ENCODE peak calls at places on chromosome 9, in seven cellular contexts. M is HepG2, F is HCT116, O is Panc1, G is GM23338, V is upper lobe of left lung, S is K562. A is an unnamed sample.

GRCh38 chr9:126376311-126376902 is 49.8 kb downstream of the MVB12B start:
- ATAC-seq in M (peak), F (no peak), O (no peak), G (peak), V (peak), S (no peak), A (peak)

GRCh38 chr9:111399772-111400563 is 69.9 kb upstream of the OR2K2 start:
- ATAC-seq in M (peak), F (peak), O (peak), G (peak), V (peak), S (peak), A (no peak)

GRCh38 chr9:673966-674526 is 167.5 kb upstream of the DMRT1 start:
- ATAC-seq in M (peak), F (no peak), O (no peak), G (peak), V (no peak), S (no peak), A (no peak)

GRCh38 chr9:127554966-127555829 is 56.9 kb upstream of the STXBP1 start:
- ATAC-seq in M (no peak), F (peak), O (no peak), G (peak), V (no peak), S (no peak), A (no peak)

GRCh38 chr9:112842555-112842954 is 48.1 kb downstream of the SLC46A2 start:
- ATAC-seq in M (no peak), F (no peak), O (no peak), G (no peak), V (no peak), S (no peak), A (no peak)

GRCh38 chr9:137174722-137175293 is 3.0 kb upstream of the TMEM210 start:
- ATAC-seq in M (no peak), F (no peak), O (no peak), G (peak), V (no peak), S (peak), A (no peak)

GRCh38 chr9:88672874-88673695 is 138.1 kb downstream of the NXNL2 start:
- ATAC-seq in M (peak), F (no peak), O (no peak), G (peak), V (peak), S (no peak), A (no peak)

GRCh38 chr9:136617746-136618577 is 44.8 kb upstream of the EGFL7 start:
- ATAC-seq in M (no peak), F (no peak), O (no peak), G (no peak), V (no peak), S (no peak), A (no peak)

GRCh38 chr9:136550439-136551085 is 4.7 kb upstream of the NOTCH1 start:
- ATAC-seq in M (no peak), F (no peak), O (no peak), G (peak), V (no peak), S (no peak), A (no peak)

GRCh38 chr9:106479679-106480078 is 383.3 kb upstream of the ZNF462 start:
- ATAC-seq in M (no peak), F (no peak), O (no peak), G (no peak), V (no peak), S (no peak), A (no peak)

GRCh38 chr9:86893811-86894490 is 53.4 kb downstream of the GAS1 start:
- ATAC-seq in M (no peak), F (no peak), O (no peak), G (peak), V (no peak), S (no peak), A (no peak)

GRCh38 chr9:69936427-69936826 is 107.2 kb upstream of the MAMDC2 start:
- ATAC-seq in M (no peak), F (peak), O (no peak), G (no peak), V (no peak), S (peak), A (no peak)

GRCh38 chr9:16689352-16689938 is 181.0 kb downstream of the BNC2 start:
- ATAC-seq in M (no peak), F (no peak), O (no peak), G (peak), V (no peak), S (no peak), A (no peak)

GRCh38 chr9:75683591-75683990 is 206.9 kb upstream of the PCSK5 start:
- ATAC-seq in M (no peak), F (no peak), O (no peak), G (no peak), V (no peak), S (no peak), A (no peak)

GRCh38 chr9:14994738-14995137 is 84.5 kb upstream of the FREM1 start:
- ATAC-seq in M (no peak), F (no peak), O (no peak), G (no peak), V (no peak), S (no peak), A (no peak)

GRCh38 chr9:132042324-132042723 is 37.3 kb downstream of the MED27 start:
- ATAC-seq in M (no peak), F (peak), O (peak), G (no peak), V (no peak), S (peak), A (no peak)

GRCh38 chr9:98833090-98833956 is 25.9 kb downstream of the GALNT12 start:
- ATAC-seq in M (no peak), F (no peak), O (no peak), G (no peak), V (peak), S (peak), A (no peak)

GRCh38 chr9:12415361-12415760 is 277.8 kb upstream of the TYRP1 start:
- ATAC-seq in M (no peak), F (no peak), O (no peak), G (no peak), V (no peak), S (no peak), A (no peak)

GRCh38 chr9:5459289-5459829 is 9.0 kb downstream of the CD274 start:
- ATAC-seq in M (no peak), F (no peak), O (no peak), G (peak), V (no peak), S (no peak), A (no peak)

GRCh38 chr9:130962418-130963316 is 23.6 kb upstream of the FIBCD1 start:
- ATAC-seq in M (no peak), F (peak), O (peak), G (no peak), V (no peak), S (peak), A (peak)

GRCh38 chr9:130938652-130939404 is at the start of gene FIBCD1:
- ATAC-seq in M (peak), F (peak), O (peak), G (peak), V (no peak), S (peak), A (no peak)

GRCh38 chr9:129641751-129642585 is at the start of gene ASB6:
- ATAC-seq in M (peak), F (peak), O (peak), G (peak), V (peak), S (peak), A (peak)
- TF ChIP-seq POLR2AphosphoS5 in M (peak), F (peak), O (peak), G (peak), V (peak), S (peak), A (peak)

GRCh38 chr9:129886226-129887174 is 51.2 kb downstream of the USP20 start:
- ATAC-seq in M (no peak), F (no peak), O (no peak), G (no peak), V (no peak), S (peak), A (no peak)

GRCh38 chr9:129885018-129885669 is 49.9 kb downstream of the USP20 start:
- ATAC-seq in M (peak), F (peak), O (peak), G (peak), V (peak), S (peak), A (peak)

GRCh38 chr9:129885670-129886106 is 50.4 kb downstream of the USP20 start:
- ATAC-seq in M (peak), F (peak), O (peak), G (peak), V (peak), S (peak), A (peak)

GRCh38 chr9:129881547-129882324 is 46.5 kb downstream of the USP20 start:
- ATAC-seq in M (no peak), F (no peak), O (no peak), G (no peak), V (no peak), S (peak), A (no peak)

DNA sequence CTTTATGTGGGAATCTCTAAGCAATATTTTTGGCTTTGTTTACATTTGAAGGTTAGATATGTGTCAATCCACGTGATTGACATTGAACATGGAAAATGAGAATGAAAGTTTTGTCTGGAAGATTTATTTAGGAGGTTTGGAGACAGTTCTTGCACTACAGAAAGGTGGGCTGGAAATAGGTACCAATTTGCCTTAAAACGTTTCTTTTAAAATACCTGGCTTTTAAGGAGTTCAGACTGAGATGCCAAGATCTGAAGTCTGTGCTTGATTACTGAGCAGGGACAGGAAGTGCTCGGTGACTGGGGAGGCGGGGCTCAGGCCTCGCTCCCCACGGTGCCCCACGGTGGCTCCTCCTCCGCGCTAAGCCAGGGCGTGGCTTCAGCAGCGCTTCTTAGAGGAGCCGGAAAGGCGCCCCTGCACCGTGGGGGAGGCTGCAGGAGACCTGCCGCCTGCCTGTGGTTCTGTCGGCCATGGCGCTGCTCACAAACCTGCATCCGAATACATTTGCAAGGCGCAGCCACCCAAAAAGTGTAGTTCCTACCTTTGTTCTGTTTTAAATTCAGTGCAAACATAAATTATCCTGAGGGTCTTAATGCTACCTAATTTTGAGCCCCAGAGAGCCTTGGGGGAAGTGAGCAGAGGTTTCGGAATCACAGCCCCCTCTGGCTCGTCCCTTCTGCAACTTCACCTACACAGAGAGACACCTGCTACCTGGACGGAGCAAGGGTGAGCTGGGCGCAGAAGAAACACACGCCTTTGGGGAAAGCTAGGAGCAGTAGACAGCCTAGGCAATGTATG is 49.2 kb downstream of the USP20 start:
- ATAC-seq in M (peak), F (peak), O (peak), G (peak), V (peak), S (peak), A (peak)
- TF ChIP-seq POLR2AphosphoS5 in M (peak), F (peak), O (no peak), G (peak), V (peak), S (no peak), A (peak)

DNA sequence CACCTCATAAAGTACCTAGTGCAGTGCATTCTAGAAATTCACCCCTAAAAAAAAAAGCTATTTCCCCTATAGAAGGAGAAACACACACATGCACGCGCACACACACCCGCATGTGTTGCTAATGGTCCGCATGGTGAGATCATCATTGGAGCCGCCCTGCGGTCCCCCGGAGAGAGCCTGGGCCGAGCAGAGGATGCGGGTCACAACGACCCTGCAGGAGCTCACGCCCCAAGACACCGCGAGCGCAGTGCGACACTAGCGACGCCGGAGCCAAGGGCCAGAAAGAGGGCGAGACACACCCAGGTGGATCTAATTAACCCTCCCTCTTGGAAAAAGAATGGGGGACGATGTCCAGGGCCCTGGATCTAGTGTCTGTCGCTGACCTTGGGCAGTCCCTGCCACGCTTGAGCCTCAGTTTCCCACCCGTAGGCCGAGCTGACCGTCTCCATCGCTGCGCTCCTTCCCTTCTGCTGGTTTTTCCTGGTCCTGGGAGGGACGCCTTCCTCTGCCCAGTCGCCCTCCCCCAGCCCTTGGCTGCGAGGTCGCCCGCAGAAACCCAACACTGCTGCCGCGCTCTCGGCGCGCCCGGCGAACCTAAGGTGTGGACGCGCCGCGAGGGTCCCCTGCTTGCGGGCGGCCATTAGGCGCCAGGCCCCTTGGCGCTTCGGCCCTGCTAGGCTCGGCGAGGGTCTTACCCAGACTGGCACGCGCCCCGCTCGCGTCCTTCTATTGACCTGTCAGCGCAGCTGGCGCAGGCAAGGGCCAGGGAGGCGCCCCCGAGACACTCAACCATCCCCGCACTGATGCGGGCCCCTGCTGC is 47.6 kb upstream of the RNF20 start:
- ATAC-seq in M (no peak), F (peak), O (peak), G (peak), V (peak), S (peak), A (peak)
- TF ChIP-seq POLR2AphosphoS5 in M (no peak), F (peak), O (no peak), G (no peak), V (peak), S (peak), A (no peak)

GRCh38 chr9:114505187-114506081 is at the start of gene WHRN:
- ATAC-seq in M (peak), F (peak), O (peak), G (peak), V (peak), S (peak), A (peak)
- TF ChIP-seq POLR2AphosphoS5 in M (peak), F (peak), O (peak), G (peak), V (no peak), S (no peak), A (peak)

GRCh38 chr9:110317921-110318320 is 19.7 kb downstream of the TXNDC8 start:
- ATAC-seq in M (no peak), F (no peak), O (no peak), G (no peak), V (no peak), S (no peak), A (no peak)
- TF ChIP-seq POLR2AphosphoS5 in M (no peak), F (no peak), O (no peak), G (no peak), V (no peak), S (no peak), A (no peak)

DNA sequence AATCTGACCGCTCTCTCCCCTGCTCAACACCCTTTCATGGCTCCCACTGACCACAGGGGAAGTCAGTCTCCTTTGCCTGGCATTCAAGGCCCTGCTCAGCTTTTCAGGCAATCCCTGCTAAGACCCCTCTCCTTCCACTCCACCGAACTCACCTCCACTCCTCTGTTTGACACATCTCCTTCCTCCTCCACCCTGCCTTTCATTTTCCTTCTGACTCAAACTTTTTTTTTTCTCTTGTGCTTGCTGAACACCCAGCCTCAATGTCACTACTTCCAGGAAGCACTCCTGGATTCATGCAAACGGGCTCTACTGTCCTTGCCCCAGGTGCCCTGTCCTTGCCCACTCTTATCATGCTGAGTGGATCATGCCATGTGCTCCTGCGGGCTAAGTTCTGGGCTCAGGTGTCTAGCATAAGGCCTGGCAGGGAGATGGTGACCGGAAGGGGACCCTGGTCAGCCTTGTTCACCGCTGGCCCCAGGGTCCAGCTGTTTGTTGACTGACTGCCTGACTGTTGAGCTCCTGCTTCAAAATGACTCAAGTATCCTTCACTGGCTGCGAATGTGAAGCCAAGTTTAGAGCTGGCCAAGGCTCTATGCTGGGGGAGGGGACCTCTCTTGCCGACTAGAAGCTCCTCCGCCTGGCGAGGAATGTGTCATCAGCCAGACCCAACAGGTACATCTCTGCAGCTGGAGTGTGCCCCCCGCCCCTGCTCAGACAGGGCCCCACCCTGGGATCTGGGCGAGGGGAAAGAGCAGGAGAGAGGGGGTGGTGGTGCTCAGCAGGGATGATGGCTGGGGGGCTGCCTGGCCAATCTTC is 6.2 kb downstream of the NR5A1 start:
- ATAC-seq in M (no peak), F (no peak), O (no peak), G (no peak), V (no peak), S (no peak), A (no peak)
- TF ChIP-seq POLR2AphosphoS5 in M (no peak), F (no peak), O (no peak), G (no peak), V (no peak), S (no peak), A (no peak)

GRCh38 chr9:135484460-135485277 is 5.1 kb downstream of the PPP1R26 start:
- ATAC-seq in M (no peak), F (no peak), O (no peak), G (no peak), V (no peak), S (no peak), A (no peak)
- TF ChIP-seq POLR2AphosphoS5 in M (no peak), F (no peak), O (no peak), G (no peak), V (no peak), S (no peak), A (no peak)